ENCODE peak calls at places on chromosomes 4 and X, in four cellular contexts. S, H, U and T are unnamed samples.
A peak's percentile ranks its signal among the peaks of the same experiment; 100 is the strongest.

GRCh38 chr4:183960021-183960420 is 54.9 kb downstream of the STOX2 start:
- DNase-seq in H (no peak), S (peak; percentile 18), U (no peak), T (no peak)

GRCh38 chr4:121668368-121669162 is 28.2 kb downstream of the ANXA5 start:
- DNase-seq in S (no peak), H (peak; percentile 88), U (no peak), T (peak; percentile 98)

GRCh38 chr4:184992422-184992821 is 25.9 kb upstream of the HELT start:
- DNase-seq in H (no peak), U (no peak), S (no peak), T (no peak)

GRCh38 chr4:102687373-102687981 is 73.3 kb downstream of the MANBA start:
- DNase-seq in U (no peak), H (no peak), S (no peak), T (no peak)

GRCh38 chr4:88008133-88008621 is 742 bp downstream of the PKD2 start:
- DNase-seq in S (no peak), U (peak; percentile 37), H (peak; percentile 62), T (peak; percentile 77)

GRCh38 chrX:45445745-45446412 is 245.2 kb upstream of the DIPK2B start:
- DNase-seq in H (no peak), U (no peak), S (no peak), T (peak; percentile 67)

GRCh38 chr4:150007512-150007911 is 70.7 kb upstream of the DCLK2 start:
- DNase-seq in S (no peak), H (peak; percentile 74), U (no peak), T (peak; percentile 51)

GRCh38 chr4:107094332-107094731 is 58.2 kb upstream of the DKK2 start:
- DNase-seq in U (no peak), H (no peak), S (no peak), T (peak; percentile 26)

GRCh38 chr4:15231265-15232091 is 196.4 kb upstream of the C1QTNF7 start:
- DNase-seq in H (peak; percentile 62), U (peak; percentile 79), S (peak; percentile 53), T (peak; percentile 76)

GRCh38 chr4:176376032-176376614 is 56.4 kb downstream of the SPCS3 start:
- DNase-seq in S (no peak), H (no peak), U (peak; percentile 33), T (peak; percentile 39)

GRCh38 chrX:30939928-30940327 is 50.9 kb upstream of the TAB3 start:
- DNase-seq in H (no peak), S (no peak), U (no peak), T (no peak)

GRCh38 chr4:149531861-149532260 is 283.8 kb downstream of the IQCM start:
- DNase-seq in S (no peak), H (no peak), U (no peak), T (peak; percentile 34)

GRCh38 chrX:129606918-129607317 is 47.8 kb downstream of the APLN start:
- DNase-seq in H (no peak), U (peak; percentile 53), S (peak; percentile 67), T (peak; percentile 67)

GRCh38 chr4:86895692-86896488 is 3.7 kb upstream of the C4orf36 start:
- DNase-seq in U (peak; percentile 73), H (no peak), S (peak; percentile 52), T (peak; percentile 54)

GRCh38 chrX:153592091-153592833 is 6.7 kb downstream of the CCNQ start:
- DNase-seq in U (no peak), H (no peak), S (no peak), T (no peak)

GRCh38 chr4:33831667-33832066 is 2412.6 kb downstream of the ARAP2 start:
- DNase-seq in U (no peak), S (no peak), H (no peak), T (peak; percentile 73)

GRCh38 chr4:79232555-79232954 is 93.3 kb downstream of the NAA11 start:
- DNase-seq in H (no peak), U (no peak), S (no peak), T (no peak)

GRCh38 chr4:158938462-158939044 is 164.3 kb upstream of the RAPGEF2 start:
- DNase-seq in S (no peak), H (no peak), U (no peak), T (peak; percentile 90)

GRCh38 chr4:80232707-80233370 is 33.6 kb upstream of the FGF5 start:
- DNase-seq in U (no peak), S (no peak), H (no peak), T (no peak)

GRCh38 chr4:4427478-4427870 is 40.6 kb downstream of the NSG1 start:
- DNase-seq in S (no peak), H (no peak), U (no peak), T (no peak)

GRCh38 chr4:157303471-157303960 is 83.0 kb downstream of the GRIA2 start:
- DNase-seq in H (no peak), U (no peak), S (no peak), T (no peak)

GRCh38 chr4:134551348-134551747 is 349.8 kb upstream of the PABPC4L start:
- DNase-seq in S (no peak), H (no peak), U (no peak), T (no peak)

GRCh38 chrX:19879181-19879580 is 8.2 kb downstream of the SH3KBP1 start:
- DNase-seq in U (no peak), H (no peak), S (peak; percentile 10), T (no peak)

GRCh38 chr4:40190465-40190864 is 6.4 kb upstream of the RHOH start:
- DNase-seq in U (no peak), H (no peak), S (no peak), T (no peak)

GRCh38 chr4:84578540-84579409 is 4.2 kb upstream of the CDS1 start:
- DNase-seq in H (no peak), S (no peak), U (peak; percentile 7), T (peak; percentile 67)

GRCh38 chrX:40303256-40304077 is 205.7 kb upstream of the BCOR start:
- DNase-seq in H (no peak), S (no peak), U (peak; percentile 44), T (no peak)

GRCh38 chr4:177281544-177281943 is 28.1 kb upstream of the NEIL3 start:
- DNase-seq in H (no peak), U (no peak), S (no peak), T (no peak)

GRCh38 chr4:153759407-153760226 is at the start of gene RNF175:
- DNase-seq in H (no peak), S (peak; percentile 35), U (no peak), T (peak; percentile 60)

GRCh38 chr4:82754546-82755165 is 43.9 kb downstream of the SCD5 start:
- DNase-seq in U (no peak), H (no peak), S (no peak), T (no peak)

GRCh38 chrX:1582686-1583437 is 8.5 kb upstream of the AKAP17A start:
- DNase-seq in S (no peak), U (peak; percentile 58), H (peak; percentile 83), T (no peak)

GRCh38 chrX:345020-345925 is 26.7 kb upstream of the GTPBP6 start:
- DNase-seq in S (no peak), H (no peak), U (no peak), T (no peak)

GRCh38 chr4:105679186-105679585 is 29.3 kb downstream of the INTS12 start:
- DNase-seq in H (no peak), S (no peak), U (no peak), T (peak; percentile 50)

GRCh38 chrX:45781901-45782553 is 581.4 kb upstream of the DIPK2B start:
- DNase-seq in S (no peak), U (no peak), H (peak; percentile 42), T (peak; percentile 86)

GRCh38 chr4:106869551-106869950 is 166.6 kb downstream of the DKK2 start:
- DNase-seq in S (no peak), U (no peak), H (no peak), T (peak; percentile 54)

GRCh38 chrX:9374537-9374936 is 90.3 kb upstream of the TBL1X start:
- DNase-seq in S (no peak), H (no peak), U (no peak), T (no peak)

GRCh38 chr4:82688091-82688815 is 110.3 kb downstream of the SCD5 start:
- DNase-seq in S (no peak), U (no peak), H (no peak), T (no peak)

GRCh38 chr4:102036619-102037376 is 246.3 kb downstream of the BANK1 start:
- DNase-seq in S (no peak), U (no peak), H (no peak), T (peak; percentile 70)

GRCh38 chr4:138263438-138263837 is 21.3 kb upstream of the SLC7A11 start:
- DNase-seq in S (no peak), H (no peak), U (no peak), T (peak; percentile 23)

GRCh38 chr4:139740531-139741041 is 75.0 kb downstream of the MGST2 start:
- DNase-seq in S (no peak), H (no peak), U (no peak), T (peak; percentile 75)
- H3K4me3 ChIP-seq in S (no peak overlapping the region), H (no peak overlapping the region), U (no peak overlapping the region), T (no peak overlapping the region)

GRCh38 chr4:1012031-1012739 is 759 bp downstream of the FGFRL1 start:
- DNase-seq in H (no peak), S (peak; percentile 76), U (peak; percentile 19), T (peak; percentile 52)
- H3K4me3 ChIP-seq in H (peak overlapping the region; percentile 33), S (peak overlapping the region; percentile 56), U (peak overlapping the region; percentile 64), T (peak overlapping the region; percentile 49)

DNA sequence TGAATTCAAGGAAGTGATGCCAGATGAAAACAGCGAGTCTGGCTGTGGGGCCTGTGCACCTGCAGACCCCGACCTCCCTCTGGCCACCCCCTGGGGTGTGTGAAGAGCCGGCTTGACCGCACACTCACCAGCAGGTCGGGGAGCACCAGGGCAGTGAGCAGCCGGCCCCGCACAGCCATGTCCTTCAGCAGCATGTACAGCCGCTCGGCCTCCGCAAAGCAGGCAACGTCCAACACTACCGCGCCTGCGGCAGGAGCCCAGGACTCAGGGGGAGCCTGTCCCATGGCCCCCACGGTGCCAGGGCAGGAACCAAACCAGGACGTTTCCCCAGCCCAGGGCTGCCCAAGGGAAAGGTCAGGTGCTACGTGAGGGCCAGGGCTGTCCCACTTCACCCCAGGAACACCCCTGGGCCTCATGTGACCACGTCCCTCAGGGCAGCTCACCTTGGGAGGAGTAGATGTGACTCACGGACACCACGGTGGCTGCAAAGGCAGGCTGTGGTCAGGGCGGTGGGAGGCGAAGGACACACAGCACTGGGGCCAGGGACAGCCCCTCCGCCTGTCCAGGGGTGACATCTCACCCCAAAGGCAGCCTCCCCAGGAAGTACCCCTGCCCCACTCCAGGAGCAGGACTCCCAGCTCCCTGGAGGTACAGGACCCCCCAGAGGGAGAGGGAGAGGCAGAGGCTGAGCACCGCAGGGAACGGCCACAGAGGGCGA is 8.2 kb downstream of the DGKQ start:
- DNase-seq in U (no peak), S (no peak), H (peak; percentile 19), T (no peak)
- H3K4me3 ChIP-seq in U (no peak overlapping the region), S (no peak overlapping the region), H (no peak overlapping the region), T (no peak overlapping the region)

GRCh38 chr4:6696611-6697010 is 2.9 kb downstream of the S100P start:
- DNase-seq in S (no peak), H (no peak), U (no peak), T (no peak)
- H3K4me3 ChIP-seq in S (no peak overlapping the region), H (no peak overlapping the region), U (no peak overlapping the region), T (no peak overlapping the region)

GRCh38 chrX:87468941-87469340 is 48.7 kb upstream of the KLHL4 start:
- DNase-seq in H (no peak), U (no peak), S (no peak), T (no peak)
- H3K4me3 ChIP-seq in H (no peak overlapping the region), U (no peak overlapping the region), S (no peak overlapping the region), T (no peak overlapping the region)